ENCODE peak calls at places on chromosomes 1 and 21, in ten cellular contexts. One of them, this sample, is unnamed.

GRCh38 chr1:200038645-200038986 is 11.1 kb downstream of the NR5A2 start:
- DNase-seq in psoas muscle: no peak
- DNase-seq in IMR-90: no peak
- DNase-seq in GOT3: no peak
- DNase-seq in HuH-7.5: no peak
- DNase-seq in NB4: no peak
- DNase-seq in stimulated activated CD8-positive, alpha-beta memory T cell treated with anti-CD3 and anti-CD28 coated beads, Interleukin-4, amount 100 ng/mL, for 24 hours: no peak
- DNase-seq in SJSA1: no peak
- DNase-seq in neural crest cell: no peak
- DNase-seq in NCI-H2171: no peak
- DNase-seq in this sample: no peak

GRCh38 chr21:38699048-38699447 is 106.7 kb upstream of the ETS2 start:
- DNase-seq in psoas muscle: no peak
- DNase-seq in IMR-90: no peak
- DNase-seq in GOT3: no peak
- DNase-seq in HuH-7.5: peak; percentile 16
- DNase-seq in NB4: peak; percentile 12
- DNase-seq in stimulated activated CD8-positive, alpha-beta memory T cell treated with anti-CD3 and anti-CD28 coated beads, Interleukin-4, amount 100 ng/mL, for 24 hours: no peak
- DNase-seq in SJSA1: no peak
- DNase-seq in neural crest cell: no peak
- DNase-seq in NCI-H2171: no peak
- DNase-seq in this sample: no peak

GRCh38 chr1:56915960-56916359 is 49.9 kb downstream of the C8B start:
- DNase-seq in psoas muscle: no peak
- DNase-seq in IMR-90: no peak
- DNase-seq in GOT3: no peak
- DNase-seq in HuH-7.5: no peak
- DNase-seq in NB4: no peak
- DNase-seq in stimulated activated CD8-positive, alpha-beta memory T cell treated with anti-CD3 and anti-CD28 coated beads, Interleukin-4, amount 100 ng/mL, for 24 hours: no peak
- DNase-seq in SJSA1: no peak
- DNase-seq in neural crest cell: no peak
- DNase-seq in NCI-H2171: peak; percentile 10
- DNase-seq in this sample: peak; percentile 27

GRCh38 chr21:34791776-34792503 is 123.1 kb downstream of the CLIC6 start:
- DNase-seq in psoas muscle: no peak
- DNase-seq in IMR-90: no peak
- DNase-seq in GOT3: no peak
- DNase-seq in HuH-7.5: no peak
- DNase-seq in NB4: no peak
- DNase-seq in stimulated activated CD8-positive, alpha-beta memory T cell treated with anti-CD3 and anti-CD28 coated beads, Interleukin-4, amount 100 ng/mL, for 24 hours: no peak
- DNase-seq in SJSA1: no peak
- DNase-seq in neural crest cell: no peak
- DNase-seq in NCI-H2171: no peak
- DNase-seq in this sample: no peak

GRCh38 chr21:29182674-29183073 is 52.2 kb downstream of the MAP3K7CL start:
- DNase-seq in psoas muscle: no peak
- DNase-seq in IMR-90: peak; percentile 36
- DNase-seq in GOT3: no peak
- DNase-seq in HuH-7.5: no peak
- DNase-seq in NB4: no peak
- DNase-seq in stimulated activated CD8-positive, alpha-beta memory T cell treated with anti-CD3 and anti-CD28 coated beads, Interleukin-4, amount 100 ng/mL, for 24 hours: no peak
- DNase-seq in SJSA1: no peak
- DNase-seq in neural crest cell: no peak
- DNase-seq in NCI-H2171: no peak
- DNase-seq in this sample: no peak

GRCh38 chr1:240649733-240650700 is 38.1 kb upstream of the GREM2 start:
- DNase-seq in psoas muscle: no peak
- DNase-seq in IMR-90: no peak
- DNase-seq in GOT3: no peak
- DNase-seq in HuH-7.5: no peak
- DNase-seq in NB4: peak; percentile 11
- DNase-seq in stimulated activated CD8-positive, alpha-beta memory T cell treated with anti-CD3 and anti-CD28 coated beads, Interleukin-4, amount 100 ng/mL, for 24 hours: no peak
- DNase-seq in SJSA1: no peak
- DNase-seq in neural crest cell: no peak
- DNase-seq in NCI-H2171: no peak
- DNase-seq in this sample: no peak

GRCh38 chr1:89085781-89086180 is 20.8 kb upstream of the GBP1 start:
- DNase-seq in psoas muscle: no peak
- DNase-seq in IMR-90: peak; percentile 56
- DNase-seq in GOT3: no peak
- DNase-seq in HuH-7.5: peak; percentile 18
- DNase-seq in NB4: peak; percentile 58
- DNase-seq in stimulated activated CD8-positive, alpha-beta memory T cell treated with anti-CD3 and anti-CD28 coated beads, Interleukin-4, amount 100 ng/mL, for 24 hours: no peak
- DNase-seq in SJSA1: no peak
- DNase-seq in neural crest cell: no peak
- DNase-seq in NCI-H2171: no peak
- DNase-seq in this sample: no peak

GRCh38 chr1:223143760-223144248 is 756 bp upstream of the TLR5 start:
- DNase-seq in psoas muscle: no peak
- DNase-seq in IMR-90: no peak
- DNase-seq in GOT3: no peak
- DNase-seq in HuH-7.5: no peak
- DNase-seq in NB4: peak; percentile 72
- DNase-seq in stimulated activated CD8-positive, alpha-beta memory T cell treated with anti-CD3 and anti-CD28 coated beads, Interleukin-4, amount 100 ng/mL, for 24 hours: no peak
- DNase-seq in SJSA1: no peak
- DNase-seq in neural crest cell: no peak
- DNase-seq in NCI-H2171: peak; percentile 54
- DNase-seq in this sample: no peak

GRCh38 chr1:110766336-110766647 is 91.6 kb upstream of the KCNA3 start:
- DNase-seq in psoas muscle: no peak
- DNase-seq in IMR-90: no peak
- DNase-seq in GOT3: no peak
- DNase-seq in HuH-7.5: no peak
- DNase-seq in NB4: no peak
- DNase-seq in stimulated activated CD8-positive, alpha-beta memory T cell treated with anti-CD3 and anti-CD28 coated beads, Interleukin-4, amount 100 ng/mL, for 24 hours: no peak
- DNase-seq in SJSA1: no peak
- DNase-seq in neural crest cell: no peak
- DNase-seq in NCI-H2171: no peak
- DNase-seq in this sample: no peak

GRCh38 chr1:197393105-197393504 is 125.1 kb downstream of the CRB1 start:
- DNase-seq in psoas muscle: no peak
- DNase-seq in IMR-90: no peak
- DNase-seq in GOT3: no peak
- DNase-seq in HuH-7.5: no peak
- DNase-seq in NB4: no peak
- DNase-seq in stimulated activated CD8-positive, alpha-beta memory T cell treated with anti-CD3 and anti-CD28 coated beads, Interleukin-4, amount 100 ng/mL, for 24 hours: no peak
- DNase-seq in SJSA1: no peak
- DNase-seq in neural crest cell: no peak
- DNase-seq in NCI-H2171: no peak
- DNase-seq in this sample: no peak

GRCh38 chr1:66623812-66624211 is 89.9 kb downstream of the SGIP1 start:
- DNase-seq in psoas muscle: no peak
- DNase-seq in IMR-90: peak; percentile 76
- DNase-seq in GOT3: no peak
- DNase-seq in HuH-7.5: no peak
- DNase-seq in NB4: no peak
- DNase-seq in stimulated activated CD8-positive, alpha-beta memory T cell treated with anti-CD3 and anti-CD28 coated beads, Interleukin-4, amount 100 ng/mL, for 24 hours: no peak
- DNase-seq in SJSA1: peak; percentile 32
- DNase-seq in neural crest cell: no peak
- DNase-seq in NCI-H2171: no peak
- DNase-seq in this sample: no peak

GRCh38 chr1:25723250-25723880 is 76.6 kb upstream of the SELENON start:
- DNase-seq in psoas muscle: no peak
- DNase-seq in IMR-90: no peak
- DNase-seq in GOT3: no peak
- DNase-seq in HuH-7.5: no peak
- DNase-seq in NB4: no peak
- DNase-seq in stimulated activated CD8-positive, alpha-beta memory T cell treated with anti-CD3 and anti-CD28 coated beads, Interleukin-4, amount 100 ng/mL, for 24 hours: no peak
- DNase-seq in SJSA1: no peak
- DNase-seq in neural crest cell: no peak
- DNase-seq in NCI-H2171: no peak
- DNase-seq in this sample: no peak

GRCh38 chr1:201896951-201897391 is 8.3 kb downstream of the SHISA4 start:
- DNase-seq in psoas muscle: no peak
- DNase-seq in IMR-90: peak; percentile 77
- DNase-seq in GOT3: no peak
- DNase-seq in HuH-7.5: no peak
- DNase-seq in NB4: no peak
- DNase-seq in stimulated activated CD8-positive, alpha-beta memory T cell treated with anti-CD3 and anti-CD28 coated beads, Interleukin-4, amount 100 ng/mL, for 24 hours: no peak
- DNase-seq in SJSA1: no peak
- DNase-seq in neural crest cell: no peak
- DNase-seq in NCI-H2171: no peak
- DNase-seq in this sample: no peak

GRCh38 chr1:227916655-227917054 is 31.1 kb downstream of the WNT9A start:
- DNase-seq in psoas muscle: no peak
- DNase-seq in IMR-90: no peak
- DNase-seq in GOT3: no peak
- DNase-seq in HuH-7.5: no peak
- DNase-seq in NB4: no peak
- DNase-seq in stimulated activated CD8-positive, alpha-beta memory T cell treated with anti-CD3 and anti-CD28 coated beads, Interleukin-4, amount 100 ng/mL, for 24 hours: no peak
- DNase-seq in SJSA1: no peak
- DNase-seq in neural crest cell: no peak
- DNase-seq in NCI-H2171: no peak
- DNase-seq in this sample: no peak

GRCh38 chr1:69305621-69306020 is 262.1 kb upstream of the LRRC7 start:
- DNase-seq in psoas muscle: no peak
- DNase-seq in IMR-90: no peak
- DNase-seq in GOT3: no peak
- DNase-seq in HuH-7.5: no peak
- DNase-seq in NB4: peak; percentile 39
- DNase-seq in stimulated activated CD8-positive, alpha-beta memory T cell treated with anti-CD3 and anti-CD28 coated beads, Interleukin-4, amount 100 ng/mL, for 24 hours: no peak
- DNase-seq in SJSA1: no peak
- DNase-seq in neural crest cell: no peak
- DNase-seq in NCI-H2171: no peak
- DNase-seq in this sample: no peak

GRCh38 chr1:153441238-153441755 is 19.2 kb downstream of the S100A7 start:
- DNase-seq in psoas muscle: no peak
- DNase-seq in IMR-90: no peak
- DNase-seq in GOT3: no peak
- DNase-seq in HuH-7.5: no peak
- DNase-seq in NB4: no peak
- DNase-seq in stimulated activated CD8-positive, alpha-beta memory T cell treated with anti-CD3 and anti-CD28 coated beads, Interleukin-4, amount 100 ng/mL, for 24 hours: no peak
- DNase-seq in SJSA1: no peak
- DNase-seq in neural crest cell: no peak
- DNase-seq in NCI-H2171: peak; percentile 83
- DNase-seq in this sample: no peak

GRCh38 chr21:43835061-43835460 is 30.0 kb upstream of the AGPAT3 start:
- DNase-seq in psoas muscle: no peak
- DNase-seq in IMR-90: no peak
- DNase-seq in GOT3: no peak
- DNase-seq in HuH-7.5: no peak
- DNase-seq in NB4: peak; percentile 76
- DNase-seq in stimulated activated CD8-positive, alpha-beta memory T cell treated with anti-CD3 and anti-CD28 coated beads, Interleukin-4, amount 100 ng/mL, for 24 hours: no peak
- DNase-seq in SJSA1: no peak
- DNase-seq in neural crest cell: no peak
- DNase-seq in NCI-H2171: no peak
- DNase-seq in this sample: no peak

GRCh38 chr1:35319988-35320713 is 51.6 kb downstream of the ZMYM4 start:
- DNase-seq in psoas muscle: no peak
- DNase-seq in IMR-90: peak; percentile 31
- DNase-seq in GOT3: no peak
- DNase-seq in HuH-7.5: no peak
- DNase-seq in NB4: no peak
- DNase-seq in stimulated activated CD8-positive, alpha-beta memory T cell treated with anti-CD3 and anti-CD28 coated beads, Interleukin-4, amount 100 ng/mL, for 24 hours: no peak
- DNase-seq in SJSA1: no peak
- DNase-seq in neural crest cell: no peak
- DNase-seq in NCI-H2171: no peak
- DNase-seq in this sample: no peak

GRCh38 chr21:20783611-20784010 is 214.6 kb upstream of the NCAM2 start:
- DNase-seq in psoas muscle: no peak
- DNase-seq in IMR-90: no peak
- DNase-seq in GOT3: no peak
- DNase-seq in HuH-7.5: no peak
- DNase-seq in NB4: no peak
- DNase-seq in stimulated activated CD8-positive, alpha-beta memory T cell treated with anti-CD3 and anti-CD28 coated beads, Interleukin-4, amount 100 ng/mL, for 24 hours: no peak
- DNase-seq in SJSA1: no peak
- DNase-seq in neural crest cell: no peak
- DNase-seq in NCI-H2171: no peak
- DNase-seq in this sample: no peak

GRCh38 chr1:77413541-77414335 is 131.9 kb downstream of the AK5 start:
- DNase-seq in psoas muscle: no peak
- DNase-seq in IMR-90: no peak
- DNase-seq in GOT3: no peak
- DNase-seq in HuH-7.5: no peak
- DNase-seq in NB4: peak; percentile 95
- DNase-seq in stimulated activated CD8-positive, alpha-beta memory T cell treated with anti-CD3 and anti-CD28 coated beads, Interleukin-4, amount 100 ng/mL, for 24 hours: no peak
- DNase-seq in SJSA1: no peak
- DNase-seq in neural crest cell: no peak
- DNase-seq in NCI-H2171: no peak
- DNase-seq in this sample: no peak

GRCh38 chr21:24705201-24705600 is 902.1 kb downstream of the MRPL39 start:
- DNase-seq in psoas muscle: no peak
- DNase-seq in IMR-90: no peak
- DNase-seq in GOT3: no peak
- DNase-seq in HuH-7.5: no peak
- DNase-seq in NB4: no peak
- DNase-seq in stimulated activated CD8-positive, alpha-beta memory T cell treated with anti-CD3 and anti-CD28 coated beads, Interleukin-4, amount 100 ng/mL, for 24 hours: no peak
- DNase-seq in SJSA1: no peak
- DNase-seq in neural crest cell: no peak
- DNase-seq in NCI-H2171: no peak
- DNase-seq in this sample: no peak

GRCh38 chr1:18458751-18459133 is 22.0 kb upstream of the KLHDC7A start:
- DNase-seq in psoas muscle: no peak
- DNase-seq in IMR-90: no peak
- DNase-seq in GOT3: no peak
- DNase-seq in HuH-7.5: no peak
- DNase-seq in NB4: no peak
- DNase-seq in stimulated activated CD8-positive, alpha-beta memory T cell treated with anti-CD3 and anti-CD28 coated beads, Interleukin-4, amount 100 ng/mL, for 24 hours: no peak
- DNase-seq in SJSA1: no peak
- DNase-seq in neural crest cell: no peak
- DNase-seq in NCI-H2171: no peak
- DNase-seq in this sample: no peak

GRCh38 chr1:36183309-36183856 is 27.4 kb downstream of the MAP7D1 start:
- DNase-seq in psoas muscle: no peak
- DNase-seq in IMR-90: no peak
- DNase-seq in GOT3: no peak
- DNase-seq in HuH-7.5: no peak
- DNase-seq in NB4: no peak
- DNase-seq in stimulated activated CD8-positive, alpha-beta memory T cell treated with anti-CD3 and anti-CD28 coated beads, Interleukin-4, amount 100 ng/mL, for 24 hours: no peak
- DNase-seq in SJSA1: no peak
- DNase-seq in neural crest cell: no peak
- DNase-seq in NCI-H2171: no peak
- DNase-seq in this sample: no peak

GRCh38 chr1:116832268-116832931 is 77.3 kb upstream of the PTGFRN start:
- DNase-seq in psoas muscle: no peak
- DNase-seq in IMR-90: no peak
- DNase-seq in GOT3: no peak
- DNase-seq in HuH-7.5: no peak
- DNase-seq in NB4: no peak
- DNase-seq in stimulated activated CD8-positive, alpha-beta memory T cell treated with anti-CD3 and anti-CD28 coated beads, Interleukin-4, amount 100 ng/mL, for 24 hours: no peak
- DNase-seq in SJSA1: no peak
- DNase-seq in neural crest cell: no peak
- DNase-seq in NCI-H2171: no peak
- DNase-seq in this sample: no peak

GRCh38 chr1:159248311-159248710 is 43.6 kb downstream of the ACKR1 start:
- DNase-seq in psoas muscle: no peak
- DNase-seq in IMR-90: no peak
- DNase-seq in GOT3: no peak
- DNase-seq in HuH-7.5: no peak
- DNase-seq in NB4: no peak
- DNase-seq in stimulated activated CD8-positive, alpha-beta memory T cell treated with anti-CD3 and anti-CD28 coated beads, Interleukin-4, amount 100 ng/mL, for 24 hours: no peak
- DNase-seq in SJSA1: no peak
- DNase-seq in neural crest cell: no peak
- DNase-seq in NCI-H2171: no peak
- DNase-seq in this sample: no peak

GRCh38 chr1:206814716-206815341 is 42.5 kb upstream of the IL10 start:
- DNase-seq in psoas muscle: no peak
- DNase-seq in IMR-90: peak; percentile 79
- DNase-seq in GOT3: no peak
- DNase-seq in HuH-7.5: no peak
- DNase-seq in NB4: no peak
- DNase-seq in stimulated activated CD8-positive, alpha-beta memory T cell treated with anti-CD3 and anti-CD28 coated beads, Interleukin-4, amount 100 ng/mL, for 24 hours: no peak
- DNase-seq in SJSA1: no peak
- DNase-seq in neural crest cell: no peak
- DNase-seq in NCI-H2171: peak; percentile 60
- DNase-seq in this sample: no peak

GRCh38 chr21:35984654-35985366 is 75.5 kb downstream of the SETD4 start:
- DNase-seq in psoas muscle: no peak
- DNase-seq in IMR-90: no peak
- DNase-seq in GOT3: no peak
- DNase-seq in HuH-7.5: no peak
- DNase-seq in NB4: no peak
- DNase-seq in stimulated activated CD8-positive, alpha-beta memory T cell treated with anti-CD3 and anti-CD28 coated beads, Interleukin-4, amount 100 ng/mL, for 24 hours: no peak
- DNase-seq in SJSA1: no peak
- DNase-seq in neural crest cell: no peak
- DNase-seq in NCI-H2171: no peak
- DNase-seq in this sample: no peak

GRCh38 chr1:40711465-40712404 is 20.2 kb downstream of the NFYC start:
- DNase-seq in psoas muscle: no peak
- DNase-seq in IMR-90: peak; percentile 69
- DNase-seq in GOT3: no peak
- DNase-seq in HuH-7.5: no peak
- DNase-seq in NB4: no peak
- DNase-seq in stimulated activated CD8-positive, alpha-beta memory T cell treated with anti-CD3 and anti-CD28 coated beads, Interleukin-4, amount 100 ng/mL, for 24 hours: no peak
- DNase-seq in SJSA1: peak; percentile 55
- DNase-seq in neural crest cell: no peak
- DNase-seq in NCI-H2171: no peak
- DNase-seq in this sample: no peak